ENCODE peak calls at places on chromosome 1, in eight cellular contexts. K is GM23338, C is GM12891, Q is GM12892, P is prostate gland, D is stomach, Y is breast epithelium, N is esophagus muscularis mucosa. B is an unnamed sample.

GRCh38 chr1:211009944-211010343 is 124.0 kb downstream of the KCNH1 start:
- DNase-seq in P (no peak), C (no peak), N (no peak), D (no peak), Q (no peak), Y (no peak), K (no peak), B (no peak)

GRCh38 chr1:89459081-89459480 is 65.5 kb upstream of the LRRC8B start:
- DNase-seq in Q (no peak), K (no peak), N (no peak), D (no peak), C (no peak), Y (no peak), P (no peak), B (no peak)

GRCh38 chr1:228845101-228845500 is 109.8 kb downstream of the RHOU start:
- DNase-seq in Q (no peak), C (no peak), D (no peak), Y (no peak), P (no peak), N (no peak), K (no peak), B (no peak)

GRCh38 chr1:151868404-151868980 is 15.0 kb upstream of the THEM5 start:
- DNase-seq in C (no peak), Y (no peak), P (no peak), Q (no peak), D (no peak), N (no peak), K (no peak), B (no peak)

GRCh38 chr1:205577874-205578658 is 53.7 kb downstream of the ELK4 start:
- DNase-seq in P (no peak), K (no peak), Q (no peak), Y (no peak), D (peak), N (no peak), C (no peak), B (no peak)

GRCh38 chr1:216034506-216034905 is 388.7 kb downstream of the USH2A start:
- DNase-seq in K (peak), C (no peak), D (no peak), N (no peak), Y (no peak), P (no peak), Q (no peak), B (peak)

GRCh38 chr1:168341576-168341975 is 60.9 kb downstream of the TBX19 start:
- DNase-seq in Y (no peak), P (no peak), Q (no peak), K (no peak), C (no peak), N (no peak), D (no peak), B (no peak)

GRCh38 chr1:68293609-68294353 is 61.5 kb upstream of the WLS start:
- DNase-seq in K (peak), N (no peak), D (no peak), C (no peak), Q (no peak), Y (no peak), P (no peak), B (no peak)

GRCh38 chr1:42736152-42736551 is 3.9 kb downstream of the CLDN19 start:
- DNase-seq in K (peak), P (no peak), Q (no peak), N (peak), D (peak), Y (no peak), C (no peak), B (no peak)

GRCh38 chr1:42953182-42954180 is 5.2 kb downstream of the SLC2A1 start:
- DNase-seq in Y (no peak), Q (no peak), C (no peak), K (no peak), D (no peak), P (no peak), N (no peak), B (no peak)

GRCh38 chr1:26731233-26731902 is 35.6 kb downstream of the ARID1A start:
- DNase-seq in P (no peak), K (no peak), Y (no peak), C (no peak), D (no peak), N (no peak), Q (no peak), B (no peak)

GRCh38 chr1:214383381-214384372 is 102.7 kb downstream of the SMYD2 start:
- DNase-seq in P (no peak), N (no peak), K (no peak), D (no peak), Q (no peak), C (no peak), Y (no peak), B (no peak)

GRCh38 chr1:18923721-18924610 is 21.6 kb upstream of the ALDH4A1 start:
- DNase-seq in C (no peak), D (no peak), Y (no peak), N (no peak), Q (no peak), P (no peak), K (no peak), B (no peak)

GRCh38 chr1:26799479-26800133 is 11.9 kb downstream of the PIGV start:
- DNase-seq in P (peak), C (no peak), D (no peak), Y (peak), Q (no peak), N (no peak), K (peak), B (no peak)

GRCh38 chr1:171788696-171789095 is 7.2 kb downstream of the METTL13 start:
- DNase-seq in Y (no peak), K (no peak), D (no peak), Q (no peak), N (no peak), P (no peak), C (no peak), B (no peak)

DNA sequence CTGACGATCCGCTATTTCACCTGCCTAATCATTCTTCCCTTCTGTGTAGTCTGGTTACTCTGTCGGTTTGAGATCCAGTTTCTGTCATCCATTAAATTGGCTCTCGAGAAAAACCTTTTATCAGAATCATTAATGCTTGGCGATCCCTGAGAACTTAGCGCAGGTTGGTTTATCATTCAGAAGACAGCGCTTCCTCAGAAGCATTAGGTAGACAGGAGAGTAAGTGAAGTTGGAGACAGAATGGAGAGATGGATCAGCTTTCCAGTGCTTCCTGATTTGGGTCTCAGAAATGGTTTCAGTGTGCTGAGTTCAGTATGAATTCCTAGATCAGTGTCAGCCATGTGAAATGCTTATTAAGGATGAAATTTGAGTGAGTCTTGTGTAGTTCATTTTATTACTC is 1.3 kb downstream of the USP1 start:
- DNase-seq in N (no peak), Y (no peak), Q (no peak), C (no peak), K (peak), P (no peak), D (no peak), B (no peak)
- TF ChIP-seq POLR2AphosphoS5 in N (no peak), Y (no peak), Q (no peak), C (no peak), K (no peak), P (no peak), D (no peak), B (no peak)

GRCh38 chr1:230413061-230413460 is 13.1 kb downstream of the PGBD5 start:
- DNase-seq in K (no peak), D (no peak), Q (no peak), Y (no peak), N (no peak), C (no peak), P (no peak), B (no peak)

GRCh38 chr1:230414102-230414501 is 12.0 kb downstream of the PGBD5 start:
- DNase-seq in K (no peak), Y (no peak), N (no peak), Q (no peak), D (no peak), C (no peak), P (no peak), B (no peak)

GRCh38 chr1:230407351-230407750 is 18.8 kb downstream of the PGBD5 start:
- DNase-seq in D (no peak), P (no peak), Q (no peak), N (no peak), K (no peak), C (no peak), Y (no peak), B (no peak)

GRCh38 chr1:230403442-230403841 is 22.7 kb downstream of the PGBD5 start:
- DNase-seq in P (no peak), Q (no peak), N (no peak), D (no peak), Y (no peak), C (no peak), K (peak), B (no peak)

GRCh38 chr1:230408971-230409370 is 17.2 kb downstream of the PGBD5 start:
- DNase-seq in K (no peak), N (no peak), Y (no peak), C (no peak), D (no peak), Q (no peak), P (no peak), B (no peak)
- TF ChIP-seq POLR2AphosphoS5 in K (no peak), N (no peak), Y (no peak), C (no peak), D (no peak), Q (no peak), P (no peak), B (no peak)

DNA sequence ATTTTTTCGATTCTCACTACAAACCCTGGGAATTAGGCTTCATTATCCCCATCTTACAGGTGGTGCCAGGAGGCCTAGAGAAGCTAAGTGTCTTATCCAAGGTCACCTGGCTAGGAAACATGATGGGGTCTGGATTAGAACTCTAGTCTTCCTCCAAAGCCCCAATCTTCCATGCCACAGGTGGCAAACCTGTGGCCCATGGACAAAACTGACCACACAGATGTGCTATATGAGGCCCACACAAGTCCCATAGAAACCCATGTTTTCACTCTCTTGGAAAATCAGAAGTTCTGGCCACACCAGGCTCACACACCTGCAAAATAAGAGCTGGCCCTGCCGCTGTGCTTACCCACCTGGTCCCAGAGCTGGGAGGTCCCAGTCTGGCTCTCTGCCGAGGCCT is 21.6 kb downstream of the VWA5B1 start:
- DNase-seq in C (no peak), K (no peak), D (no peak), P (no peak), Q (no peak), N (no peak), Y (no peak), B (no peak)
- TF ChIP-seq POLR2AphosphoS5 in C (no peak), K (no peak), D (no peak), P (no peak), Q (no peak), N (no peak), Y (no peak), B (no peak)

GRCh38 chr1:96130432-96130831 is 591.2 kb upstream of the PTBP2 start:
- DNase-seq in Y (no peak), C (no peak), K (no peak), Q (no peak), P (no peak), D (no peak), N (no peak), B (no peak)
- TF ChIP-seq POLR2AphosphoS5 in Y (no peak), C (no peak), K (no peak), Q (no peak), P (no peak), D (no peak), N (no peak), B (no peak)

DNA sequence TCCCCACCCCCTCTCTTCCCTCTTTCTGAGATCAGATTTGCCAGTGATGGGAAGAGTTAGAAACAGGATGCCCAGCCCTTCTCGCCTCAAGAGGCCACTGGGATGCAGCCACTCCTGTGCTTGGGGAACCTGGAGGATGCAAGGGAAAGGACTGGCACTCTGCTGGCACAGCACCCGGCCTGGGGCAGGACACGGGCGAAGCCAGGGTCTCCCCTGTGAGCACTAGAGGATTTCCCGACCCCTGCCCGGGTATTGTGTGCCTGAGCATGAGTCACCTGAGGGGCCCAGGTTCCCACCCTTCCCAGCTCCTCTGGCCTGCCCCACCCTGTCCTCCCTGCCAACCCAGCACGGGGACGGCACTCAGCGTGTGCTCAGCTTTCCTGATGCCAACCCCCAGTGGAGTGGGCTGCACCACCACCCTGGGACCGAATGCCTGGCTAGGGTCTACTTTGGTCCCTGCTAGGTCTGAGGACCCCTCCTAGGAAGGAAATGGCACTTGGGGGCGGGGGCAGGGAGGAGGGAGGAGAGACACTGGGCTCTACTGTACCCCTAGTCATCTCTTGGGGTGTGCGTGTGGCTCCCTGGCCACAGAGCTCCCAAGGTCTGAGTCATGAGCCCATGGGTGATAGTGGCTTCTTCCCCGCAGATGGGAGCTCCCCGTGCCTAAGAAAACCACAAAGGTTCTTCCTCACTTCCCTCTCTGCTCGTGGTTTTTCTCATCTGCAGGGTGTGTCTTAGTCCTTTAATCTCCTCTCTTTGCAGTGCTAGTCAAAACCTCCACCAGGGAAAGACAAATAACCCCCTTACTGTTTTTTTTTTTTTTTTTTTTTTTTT is 12.4 kb downstream of the LMNA start:
- DNase-seq in P (no peak), K (no peak), Y (no peak), C (no peak), D (peak), Q (no peak), N (peak), B (peak)
- TF ChIP-seq POLR2AphosphoS5 in P (no peak), K (no peak), Y (peak), C (no peak), D (no peak), Q (peak), N (peak), B (peak)

GRCh38 chr1:37946703-37947360 is at the start of gene INPP5B:
- DNase-seq in N (peak), C (peak), Q (peak), P (peak), K (peak), D (peak), Y (peak), B (peak)
- TF ChIP-seq POLR2AphosphoS5 in N (peak), C (no peak), Q (no peak), P (peak), K (peak), D (peak), Y (peak), B (peak)

B was measured in HL-60.